ENCODE peak calls at places on chromosomes 1 and 21, in six cellular contexts. K, B, U, X, V and F are unnamed samples.

GRCh38 chr1:158154501-158154900 is 26.2 kb upstream of the CD1D start:
- DNase-seq in K (no peak), B (no peak), U (no peak), X (no peak), V (no peak), F (no peak)

GRCh38 chr21:38639782-38640750 is 141.8 kb upstream of the ERG start:
- DNase-seq in K (no peak), B (no peak), U (no peak), X (no peak), V (no peak), F (no peak)

GRCh38 chr1:151007853-151008243 is 401 bp upstream of the PRUNE1 start:
- DNase-seq in K (no peak), B (no peak), U (no peak), X (no peak), V (no peak), F (no peak)

GRCh38 chr21:41369105-41369914 is 7.5 kb downstream of the MX2 start:
- DNase-seq in K (no peak), B (no peak), U (peak; percentile 74), X (no peak), V (peak; percentile 65), F (no peak)

GRCh38 chr1:203036135-203036534 is 9.8 kb downstream of the PPFIA4 start:
- DNase-seq in K (peak; percentile 19), B (no peak), U (no peak), X (no peak), V (no peak), F (no peak)

GRCh38 chr1:40258445-40258769 is 371 bp downstream of the ZMPSTE24 start:
- DNase-seq in K (peak; percentile 23), B (no peak), U (no peak), X (no peak), V (no peak), F (peak; percentile 9)

GRCh38 chr1:173878251-173878650 is 10.1 kb downstream of the ZBTB37 start:
- DNase-seq in K (no peak), B (no peak), U (no peak), X (no peak), V (no peak), F (no peak)

GRCh38 chr1:237687837-237688236 is 202.9 kb downstream of the ZP4 start:
- DNase-seq in K (peak; percentile 2), B (no peak), U (no peak), X (no peak), V (no peak), F (no peak)

GRCh38 chr1:9630331-9631081 is 21.0 kb upstream of the PIK3CD start:
- DNase-seq in K (no peak), B (no peak), U (no peak), X (no peak), V (no peak), F (no peak)

GRCh38 chr1:36109041-36109679 is 15.9 kb downstream of the COL8A2 start:
- DNase-seq in K (peak; percentile 78), B (no peak), U (no peak), X (no peak), V (no peak), F (no peak)

GRCh38 chr1:240027059-240027462 is 64.6 kb upstream of the FMN2 start:
- DNase-seq in K (peak; percentile 67), B (peak; percentile 49), U (no peak), X (peak; percentile 59), V (no peak), F (peak; percentile 11)

GRCh38 chr1:154453155-154453554 is 48.0 kb downstream of the IL6R start:
- DNase-seq in K (no peak), B (no peak), U (no peak), X (no peak), V (no peak), F (no peak)

GRCh38 chr21:42336065-42336464 is 14.7 kb downstream of the TFF2 start:
- DNase-seq in K (peak; percentile 19), B (no peak), U (no peak), X (no peak), V (no peak), F (no peak)

GRCh38 chr1:227764019-227764391 is 28.8 kb downstream of the SNAP47 start:
- DNase-seq in K (peak; percentile 35), B (no peak), U (no peak), X (peak; percentile 61), V (no peak), F (no peak)

GRCh38 chr21:21137986-21138385 is 139.8 kb downstream of the NCAM2 start:
- DNase-seq in K (peak; percentile 74), B (no peak), U (no peak), X (no peak), V (no peak), F (no peak)

GRCh38 chr1:38789498-38790169 is 69.9 kb downstream of the RRAGC start:
- DNase-seq in K (no peak), B (no peak), U (no peak), X (no peak), V (no peak), F (no peak)

GRCh38 chr1:56200921-56201320 is 378.4 kb downstream of the PLPP3 start:
- DNase-seq in K (peak; percentile 21), B (no peak), U (no peak), X (no peak), V (no peak), F (no peak)

GRCh38 chr1:236568285-236568894 is 35.9 kb downstream of the HEATR1 start:
- DNase-seq in K (peak; percentile 39), B (no peak), U (no peak), X (no peak), V (no peak), F (no peak)

GRCh38 chr21:45246014-45246413 is 41.7 kb downstream of the POFUT2 start:
- DNase-seq in K (no peak), B (no peak), U (no peak), X (no peak), V (no peak), F (no peak)

GRCh38 chr1:3587133-3587733 is 24.1 kb downstream of the MEGF6 start:
- DNase-seq in K (peak; percentile 51), B (no peak), U (no peak), X (peak; percentile 45), V (no peak), F (no peak)

GRCh38 chr1:145425436-145426029 is at the start of gene NBPF20:
- DNase-seq in K (peak; percentile 40), B (peak; percentile 87), U (peak; percentile 81), X (peak; percentile 81), V (peak; percentile 70), F (peak; percentile 81)

GRCh38 chr1:154443274-154444013 is 38.3 kb downstream of the IL6R start:
- DNase-seq in K (no peak), B (peak; percentile 44), U (no peak), X (no peak), V (no peak), F (peak; percentile 39)

GRCh38 chr1:226001852-226002666 is 2.9 kb upstream of the SDE2 start:
- DNase-seq in K (no peak), B (peak; percentile 58), U (peak; percentile 73), X (peak; percentile 17), V (peak; percentile 86), F (peak; percentile 37)

GRCh38 chr1:154609398-154610380 is 1.7 kb upstream of the ADAR start:
- DNase-seq in K (peak; percentile 36), B (peak; percentile 27), U (no peak), X (no peak), V (no peak), F (peak; percentile 10)

GRCh38 chr1:13766906-13767564 is 67.0 kb downstream of the PRDM2 start:
- DNase-seq in K (peak; percentile 86), B (no peak), U (no peak), X (no peak), V (no peak), F (no peak)

GRCh38 chr1:161978011-161978790 is 45.5 kb downstream of the OLFML2B start:
- DNase-seq in K (no peak), B (no peak), U (no peak), X (no peak), V (no peak), F (no peak)

GRCh38 chr21:32414579-32415358 is 2.3 kb downstream of the EVA1C start:
- DNase-seq in K (peak; percentile 63), B (no peak), U (no peak), X (no peak), V (no peak), F (no peak)

GRCh38 chr1:199590708-199591107 is 436.8 kb upstream of the NR5A2 start:
- DNase-seq in K (no peak), B (no peak), U (no peak), X (no peak), V (no peak), F (no peak)

DNA sequence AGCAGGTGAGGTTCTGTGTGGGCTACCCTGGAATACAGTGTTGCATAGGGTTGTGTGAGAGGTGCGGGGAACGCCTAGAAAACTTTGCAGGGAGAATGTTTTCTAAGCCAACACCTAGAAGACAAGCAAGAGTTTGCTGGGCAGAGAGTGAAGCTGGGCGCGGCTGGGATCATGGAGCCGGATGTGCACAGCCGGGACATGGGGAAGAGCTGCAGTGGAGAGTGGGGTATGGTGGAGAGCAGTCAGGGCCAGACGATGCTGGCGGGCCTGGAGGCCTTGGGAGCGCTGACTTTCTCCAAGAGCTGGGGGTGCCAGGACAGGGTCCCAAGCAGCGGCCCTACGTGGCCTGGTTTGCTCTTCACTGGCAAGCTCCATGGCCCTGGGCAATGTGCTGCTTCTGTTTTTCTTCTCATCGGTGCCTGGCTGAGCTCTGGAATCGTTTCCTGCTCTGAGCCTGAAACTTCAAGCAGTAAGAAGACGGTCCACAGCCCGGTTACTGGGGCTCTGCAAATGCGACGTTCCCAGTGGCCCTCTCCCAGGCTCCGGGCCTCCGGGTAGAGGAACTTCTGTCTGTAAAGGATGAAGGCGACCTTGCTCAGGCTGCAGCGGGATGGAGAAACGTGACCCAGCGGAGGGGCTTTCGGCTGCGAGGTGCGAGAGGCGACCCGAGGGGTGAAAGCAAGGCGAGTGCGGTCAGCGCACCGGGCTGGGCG is 51.9 kb upstream of the CD34 start:
- DNase-seq in K (no peak), B (peak; percentile 67), U (peak; percentile 66), X (no peak), V (peak; percentile 61), F (peak; percentile 45)
- H3K27ac ChIP-seq in K (peak overlapping the region; percentile 66), B (peak overlapping the region; percentile 94), U (peak overlapping the region; percentile 90), X (peak overlapping the region; percentile 96), V (peak overlapping the region; percentile 96), F (peak overlapping the region; percentile 93)

GRCh38 chr1:220224611-220225124 is 47.6 kb downstream of the RAB3GAP2 start:
- DNase-seq in K (no peak), B (no peak), U (no peak), X (no peak), V (no peak), F (no peak)
- H3K27ac ChIP-seq in K (no peak overlapping the region), B (no peak overlapping the region), U (no peak overlapping the region), X (no peak overlapping the region), V (no peak overlapping the region), F (no peak overlapping the region)

GRCh38 chr1:18047122-18047521 is 60.5 kb upstream of the IGSF21 start:
- DNase-seq in K (no peak), B (no peak), U (no peak), X (no peak), V (no peak), F (no peak)
- H3K27ac ChIP-seq in K (no peak overlapping the region), B (no peak overlapping the region), U (no peak overlapping the region), X (no peak overlapping the region), V (no peak overlapping the region), F (no peak overlapping the region)

GRCh38 chr1:117112063-117112462 is 9.5 kb downstream of the TRIM45 start:
- DNase-seq in K (no peak), B (no peak), U (no peak), X (no peak), V (no peak), F (no peak)

GRCh38 chr1:117113199-117113598 is 8.3 kb downstream of the TRIM45 start:
- DNase-seq in K (no peak), B (no peak), U (no peak), X (no peak), V (no peak), F (no peak)

GRCh38 chr1:117116090-117116783 is 5.3 kb downstream of the TRIM45 start:
- DNase-seq in K (no peak), B (no peak), U (no peak), X (no peak), V (no peak), F (no peak)

GRCh38 chr1:117116784-117117130 is 4.8 kb downstream of the TRIM45 start:
- DNase-seq in K (no peak), B (no peak), U (no peak), X (no peak), V (no peak), F (no peak)

GRCh38 chr1:117114816-117115215 is 6.7 kb downstream of the TRIM45 start:
- DNase-seq in K (no peak), B (no peak), U (no peak), X (no peak), V (no peak), F (no peak)
- H3K27ac ChIP-seq in K (no peak overlapping the region), B (no peak overlapping the region), U (no peak overlapping the region), X (no peak overlapping the region), V (no peak overlapping the region), F (no peak overlapping the region)